ENCODE peak calls at places on chromosome 9, in six cellular contexts. G, W, K, O, F and P are unnamed samples.

GRCh38 chr9:91896513-91897121 is 53.4 kb downstream of the ROR2 start:
- DNase-seq in G (peak), W (no peak), K (peak), O (peak), F (peak), P (no peak)

GRCh38 chr9:125960631-125961030 is 213.5 kb downstream of the PBX3 start:
- DNase-seq in G (no peak), W (no peak), K (no peak), O (no peak), F (no peak), P (no peak)

GRCh38 chr9:124180557-124180956 is 77.2 kb upstream of the NEK6 start:
- DNase-seq in G (no peak), W (no peak), K (no peak), O (peak), F (peak), P (no peak)

GRCh38 chr9:114507726-114508125 is 2.5 kb upstream of the WHRN start:
- DNase-seq in G (no peak), W (no peak), K (no peak), O (peak), F (peak), P (peak)

GRCh38 chr9:138096192-138096845 is 218.7 kb downstream of the CACNA1B start:
- DNase-seq in G (no peak), W (no peak), K (peak), O (no peak), F (no peak), P (no peak)

GRCh38 chr9:127742435-127743088 is 7.5 kb upstream of the TOR2A start:
- DNase-seq in G (no peak), W (no peak), K (peak), O (peak), F (no peak), P (no peak)

GRCh38 chr9:16871358-16872151 is 1.1 kb upstream of the BNC2 start:
- DNase-seq in G (peak), W (peak), K (peak), O (peak), F (peak), P (peak)

GRCh38 chr9:124795881-124796415 is 19.0 kb downstream of the OLFML2A start:
- DNase-seq in G (no peak), W (no peak), K (no peak), O (peak), F (peak), P (no peak)

GRCh38 chr9:7266911-7267555 is 509.3 kb downstream of the KDM4C start:
- DNase-seq in G (no peak), W (no peak), K (peak), O (no peak), F (no peak), P (no peak)

GRCh38 chr9:106947501-106947900 is 84.5 kb downstream of the ZNF462 start:
- DNase-seq in G (no peak), W (no peak), K (no peak), O (no peak), F (no peak), P (no peak)

GRCh38 chr9:127955294-127956015 is 17.8 kb upstream of the DPM2 start:
- DNase-seq in G (no peak), W (no peak), K (peak), O (no peak), F (peak), P (peak)

GRCh38 chr9:98998441-98999151 is 54.9 kb downstream of the COL15A1 start:
- DNase-seq in G (peak), W (peak), K (peak), O (peak), F (peak), P (peak)
- H3K4me3 ChIP-seq in G (no peak), W (no peak), K (no peak), O (no peak), F (no peak), P (no peak)

GRCh38 chr9:121498487-121499176 is 1.0 kb downstream of the GGTA1 start:
- DNase-seq in G (peak), W (no peak), K (peak), O (peak), F (peak), P (no peak)
- TF ChIP-seq CTCF in G (no peak), W (peak), K (peak), O (no peak), F (peak), P (no peak)

DNA sequence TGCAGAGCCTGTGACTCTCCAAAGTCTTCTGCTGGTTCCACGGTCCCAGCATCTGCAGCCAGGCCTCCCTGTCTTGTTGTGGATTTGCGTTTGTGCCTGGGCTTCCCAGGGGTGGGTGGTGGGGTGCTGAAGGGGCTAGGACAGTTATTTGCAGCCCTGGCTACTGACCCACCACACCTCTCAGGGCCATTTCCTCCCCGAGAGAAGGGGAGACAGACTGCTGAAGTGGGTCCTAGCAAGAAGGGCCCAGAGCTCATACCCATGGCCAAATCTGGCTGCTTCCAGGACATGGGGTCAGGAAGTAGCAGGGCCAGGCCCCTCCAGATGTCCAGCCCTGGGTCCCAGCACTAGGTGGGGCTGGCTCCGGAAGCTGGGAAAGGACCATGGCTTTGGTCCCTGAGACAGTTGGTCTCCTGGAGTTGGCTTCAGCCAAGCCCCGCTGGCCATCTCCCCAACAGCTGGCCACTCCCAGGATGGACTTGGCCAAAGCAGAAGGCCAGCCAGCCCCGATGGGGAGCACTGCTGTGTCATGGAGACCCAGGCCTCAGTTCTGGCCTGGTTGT is 26.3 kb downstream of the GSN start:
- DNase-seq in G (no peak), W (no peak), K (no peak), O (no peak), F (no peak), P (no peak)
- H3K4me3 ChIP-seq in G (no peak), W (no peak), K (no peak), O (no peak), F (no peak), P (no peak)

GRCh38 chr9:101176384-101176783 is 147.9 kb downstream of the PLPPR1 start:
- DNase-seq in G (no peak), W (no peak), K (no peak), O (no peak), F (no peak), P (peak)
- TF ChIP-seq CTCF in G (no peak), W (no peak), K (no peak), O (no peak), F (no peak), P (peak)

DNA sequence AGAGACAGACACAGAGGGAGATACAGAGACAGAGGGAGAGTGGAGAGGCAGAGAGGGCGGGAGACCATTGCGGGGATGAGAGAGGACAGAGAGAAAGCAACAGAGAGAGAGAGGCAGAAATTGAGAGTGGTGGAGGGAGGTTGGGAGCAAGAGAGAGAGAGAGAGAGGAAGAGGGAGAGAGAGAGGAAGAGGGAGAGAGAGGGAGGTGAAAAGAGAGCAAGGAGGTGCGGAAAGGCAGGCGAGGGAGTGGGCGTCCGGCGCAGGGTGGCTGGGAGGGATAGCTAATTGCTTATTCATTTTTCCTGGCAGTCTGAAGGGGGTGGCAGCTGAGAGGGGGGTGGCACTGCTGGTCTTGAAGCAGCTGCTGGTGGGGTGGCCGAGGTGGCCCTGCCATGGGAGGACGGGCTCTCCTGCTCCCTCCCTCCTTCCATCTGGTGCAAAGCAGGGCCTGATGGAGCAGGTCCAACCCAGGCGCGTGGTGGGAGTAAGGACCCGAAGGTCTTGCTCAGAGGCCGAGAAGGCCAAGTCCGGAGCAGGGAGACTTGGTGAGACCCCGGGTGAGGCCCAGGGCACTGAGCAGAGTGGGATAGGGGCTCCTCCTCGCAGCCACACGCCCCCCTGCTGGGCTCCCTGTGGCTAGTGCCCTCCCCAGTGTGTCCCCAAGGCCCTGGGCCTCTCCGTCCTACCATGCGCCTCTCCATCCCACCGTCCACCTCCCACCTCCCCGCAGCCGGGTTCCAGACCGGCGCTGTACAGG is 25.3 kb upstream of the RNU6ATAC start:
- DNase-seq in G (peak), W (no peak), K (peak), O (no peak), F (no peak), P (no peak)
- H3K4me3 ChIP-seq in G (no peak), W (no peak), K (no peak), O (no peak), F (no peak), P (no peak)